ENCODE peak calls at places on chromosomes 7 and 10, in five cellular contexts. P is brain microvascular endothelial cell; J is amygdala; F is central memory CD8-positive, alpha-beta T cell; U is OCI-LY7. X is an unnamed sample.

GRCh38 chr7:74097937-74098614 is 14.5 kb downstream of the LIMK1 start:
- DNase-seq in J (no peak), U (no peak), F (no peak), P (peak; percentile 98), X (no peak)

GRCh38 chr7:116591202-116592040 is 66.6 kb downstream of the CAV1 start:
- DNase-seq in U (peak; percentile 16), F (no peak), P (no peak), J (no peak), X (no peak)

GRCh38 chr10:127392351-127393235 is 156.5 kb upstream of the NPS start:
- DNase-seq in F (no peak), P (no peak), U (no peak), J (peak; percentile 34), X (no peak)

GRCh38 chr10:12500406-12501303 is 151.3 kb downstream of the CAMK1D start:
- DNase-seq in F (no peak), P (peak; percentile 40), U (no peak), J (no peak), X (no peak)

GRCh38 chr10:127834221-127834620 is 58.5 kb downstream of the CLRN3 start:
- DNase-seq in P (no peak), U (no peak), J (no peak), F (no peak), X (no peak)

GRCh38 chr10:27451054-27451453 is 53.0 kb upstream of the RAB18 start:
- DNase-seq in U (no peak), J (no peak), P (no peak), F (no peak), X (no peak)

GRCh38 chr10:93150289-93150688 is 76.6 kb downstream of the CYP26A1 start:
- DNase-seq in P (no peak), U (no peak), F (no peak), J (no peak), X (no peak)

GRCh38 chr7:111380945-111381344 is 181.3 kb downstream of the IMMP2L start:
- DNase-seq in U (no peak), J (no peak), P (no peak), F (no peak), X (no peak)

GRCh38 chr7:29177963-29178612 is 16.5 kb upstream of the CHN2 start:
- DNase-seq in J (peak; percentile 34), F (no peak), P (peak; percentile 59), U (no peak), X (no peak)

GRCh38 chr7:75054744-75055527 is 18.7 kb downstream of the RCC1L start:
- DNase-seq in F (no peak), U (no peak), P (peak; percentile 86), J (peak; percentile 68), X (no peak)

GRCh38 chr7:2009541-2010001 is 223.2 kb downstream of the MAD1L1 start:
- DNase-seq in U (no peak), P (no peak), J (peak; percentile 66), F (no peak), X (no peak)

GRCh38 chr10:132396495-132397035 is 435 bp upstream of the PWWP2B start:
- DNase-seq in P (no peak), U (peak; percentile 57), J (peak; percentile 24), F (peak; percentile 55), X (peak; percentile 69)

GRCh38 chr7:522071-522937 is 2.7 kb upstream of the PDGFA start:
- DNase-seq in P (no peak), J (peak; percentile 24), U (no peak), F (no peak), X (no peak)

GRCh38 chr7:93194368-93194767 is 31.9 kb downstream of the HEPACAM2 start:
- DNase-seq in P (peak; percentile 4), U (no peak), J (no peak), F (no peak), X (no peak)

GRCh38 chr7:4208586-4208985 is 473.5 kb upstream of the FOXK1 start:
- DNase-seq in P (no peak), J (no peak), F (no peak), U (no peak), X (no peak)

GRCh38 chr7:123538897-123539296 is 4.5 kb upstream of the IQUB start:
- DNase-seq in F (no peak), J (no peak), U (no peak), P (no peak), X (no peak)